ENCODE peak calls at places on chromosomes 16 and 17, in ten cellular contexts. One of them, this sample, is unnamed.

GRCh38 chr17:34578016-34578415 is 1.4 kb upstream of the TMEM132E start:
- DNase-seq in A549: no peak
- DNase-seq in uterus: no peak
- DNase-seq in ovary: no peak
- DNase-seq in esophagus squamous epithelium: no peak
- DNase-seq in H54: no peak
- DNase-seq in GM12891: no peak
- DNase-seq in suprapubic skin: no peak
- DNase-seq in right lobe of liver: no peak
- DNase-seq in transverse colon: no peak
- DNase-seq in this sample: no peak

GRCh38 chr16:19212059-19212458 is 44.0 kb downstream of the SYT17 start:
- DNase-seq in A549: no peak
- DNase-seq in uterus: no peak
- DNase-seq in ovary: no peak
- DNase-seq in esophagus squamous epithelium: no peak
- DNase-seq in H54: no peak
- DNase-seq in GM12891: no peak
- DNase-seq in suprapubic skin: no peak
- DNase-seq in right lobe of liver: no peak
- DNase-seq in transverse colon: no peak
- DNase-seq in this sample: no peak

GRCh38 chr17:5825717-5826330 is 241.5 kb upstream of the NLRP1 start:
- DNase-seq in A549: no peak
- DNase-seq in uterus: no peak
- DNase-seq in ovary: no peak
- DNase-seq in esophagus squamous epithelium: no peak
- DNase-seq in H54: no peak
- DNase-seq in GM12891: no peak
- DNase-seq in suprapubic skin: no peak
- DNase-seq in right lobe of liver: no peak
- DNase-seq in transverse colon: no peak
- DNase-seq in this sample: no peak

GRCh38 chr16:1363501-1364041 is 11.8 kb downstream of the GNPTG start:
- DNase-seq in A549: peak; percentile 67
- DNase-seq in uterus: no peak
- DNase-seq in ovary: no peak
- DNase-seq in esophagus squamous epithelium: no peak
- DNase-seq in H54: peak; percentile 71
- DNase-seq in GM12891: peak; percentile 96
- DNase-seq in suprapubic skin: no peak
- DNase-seq in right lobe of liver: peak; percentile 73
- DNase-seq in transverse colon: peak; percentile 65
- DNase-seq in this sample: peak; percentile 85

GRCh38 chr16:58960484-58960883 is 226.4 kb upstream of the GOT2 start:
- DNase-seq in A549: no peak
- DNase-seq in uterus: no peak
- DNase-seq in ovary: no peak
- DNase-seq in esophagus squamous epithelium: no peak
- DNase-seq in H54: no peak
- DNase-seq in GM12891: no peak
- DNase-seq in suprapubic skin: no peak
- DNase-seq in right lobe of liver: no peak
- DNase-seq in transverse colon: no peak
- DNase-seq in this sample: no peak

GRCh38 chr17:7867881-7868329 is 10.1 kb downstream of the CYB5D1 start:
- DNase-seq in A549: no peak
- DNase-seq in uterus: no peak
- DNase-seq in ovary: no peak
- DNase-seq in esophagus squamous epithelium: no peak
- DNase-seq in H54: no peak
- DNase-seq in GM12891: no peak
- DNase-seq in suprapubic skin: peak; percentile 34
- DNase-seq in right lobe of liver: no peak
- DNase-seq in transverse colon: no peak
- DNase-seq in this sample: no peak

GRCh38 chr17:32794533-32795246 is 82.2 kb downstream of the MYO1D start:
- DNase-seq in A549: no peak
- DNase-seq in uterus: no peak
- DNase-seq in ovary: no peak
- DNase-seq in esophagus squamous epithelium: no peak
- DNase-seq in H54: no peak
- DNase-seq in GM12891: no peak
- DNase-seq in suprapubic skin: no peak
- DNase-seq in right lobe of liver: peak; percentile 66
- DNase-seq in transverse colon: peak; percentile 68
- DNase-seq in this sample: peak; percentile 85

GRCh38 chr16:85473909-85474640 is 139.0 kb upstream of the GSE1 start:
- DNase-seq in A549: no peak
- DNase-seq in uterus: no peak
- DNase-seq in ovary: peak; percentile 62
- DNase-seq in esophagus squamous epithelium: no peak
- DNase-seq in H54: no peak
- DNase-seq in GM12891: no peak
- DNase-seq in suprapubic skin: no peak
- DNase-seq in right lobe of liver: no peak
- DNase-seq in transverse colon: no peak
- DNase-seq in this sample: peak; percentile 16

GRCh38 chr17:75087182-75087557 is 584 bp upstream of the SLC16A5 start:
- DNase-seq in A549: no peak
- DNase-seq in uterus: no peak
- DNase-seq in ovary: no peak
- DNase-seq in esophagus squamous epithelium: no peak
- DNase-seq in H54: no peak
- DNase-seq in GM12891: no peak
- DNase-seq in suprapubic skin: no peak
- DNase-seq in right lobe of liver: no peak
- DNase-seq in transverse colon: no peak
- DNase-seq in this sample: no peak

GRCh38 chr17:75086496-75087181 is 1.1 kb upstream of the SLC16A5 start:
- DNase-seq in A549: peak; percentile 54
- DNase-seq in uterus: no peak
- DNase-seq in ovary: no peak
- DNase-seq in esophagus squamous epithelium: no peak
- DNase-seq in H54: no peak
- DNase-seq in GM12891: no peak
- DNase-seq in suprapubic skin: no peak
- DNase-seq in right lobe of liver: no peak
- DNase-seq in transverse colon: peak; percentile 66
- DNase-seq in this sample: no peak

GRCh38 chr17:75088465-75088895 is 726 bp downstream of the SLC16A5 start:
- DNase-seq in A549: peak; percentile 50
- DNase-seq in uterus: no peak
- DNase-seq in ovary: no peak
- DNase-seq in esophagus squamous epithelium: no peak
- DNase-seq in H54: no peak
- DNase-seq in GM12891: no peak
- DNase-seq in suprapubic skin: no peak
- DNase-seq in right lobe of liver: no peak
- DNase-seq in transverse colon: peak; percentile 31
- DNase-seq in this sample: no peak

GRCh38 chr17:75088902-75089417 is 1.2 kb downstream of the SLC16A5 start:
- DNase-seq in A549: peak; percentile 79
- DNase-seq in uterus: peak; percentile 47
- DNase-seq in ovary: no peak
- DNase-seq in esophagus squamous epithelium: no peak
- DNase-seq in H54: peak; percentile 97
- DNase-seq in GM12891: no peak
- DNase-seq in suprapubic skin: no peak
- DNase-seq in right lobe of liver: peak; percentile 63
- DNase-seq in transverse colon: peak; percentile 50
- DNase-seq in this sample: peak; percentile 42

DNA sequence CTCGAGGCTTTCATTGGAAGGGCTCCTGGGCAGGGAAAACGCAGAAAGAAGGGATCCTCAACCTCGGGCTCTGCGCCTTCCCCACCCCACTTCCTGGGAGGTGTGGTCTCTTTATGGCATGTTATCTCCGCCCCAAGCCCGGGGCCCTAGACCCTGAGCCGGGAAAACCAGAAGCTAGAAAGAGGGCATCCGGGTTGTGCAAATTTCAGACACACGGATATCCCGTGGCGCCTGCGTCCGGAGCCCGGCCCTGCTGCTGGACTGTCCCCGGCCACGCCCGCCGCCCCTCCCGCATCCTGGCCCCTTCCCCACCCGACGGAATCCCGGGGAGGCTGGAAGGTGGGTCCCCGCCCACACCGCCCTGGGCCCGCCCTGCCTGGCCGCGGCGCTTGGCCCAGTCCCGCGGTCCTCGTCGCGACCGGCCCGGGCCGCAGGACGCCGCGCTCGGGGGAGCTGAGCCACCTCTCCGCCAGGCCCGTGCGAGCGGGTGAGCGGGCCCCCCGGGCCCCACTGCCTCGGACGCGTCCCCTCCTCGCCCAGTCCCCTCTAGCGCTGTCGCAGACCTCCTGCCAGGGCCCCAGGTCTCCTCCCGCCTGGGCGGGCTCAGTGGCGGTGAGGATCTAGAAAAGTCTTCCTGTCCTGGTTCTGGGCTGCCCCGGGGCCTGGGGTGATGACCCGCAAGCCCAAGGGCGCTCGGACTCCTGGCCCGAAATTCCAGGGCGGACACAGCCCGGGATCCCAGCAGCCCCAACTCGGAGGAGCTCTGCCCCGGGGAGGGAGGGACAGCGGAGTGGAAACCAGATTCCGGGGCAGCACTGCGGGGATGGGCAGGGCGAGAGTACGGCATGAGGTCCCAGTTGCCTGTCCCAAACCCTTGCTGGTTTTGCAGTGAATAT is at the start of gene SLC16A5:
- DNase-seq in A549: peak; percentile 95
- DNase-seq in uterus: peak; percentile 90
- DNase-seq in ovary: peak; percentile 82
- DNase-seq in esophagus squamous epithelium: peak; percentile 27
- DNase-seq in H54: no peak
- DNase-seq in GM12891: peak; percentile 65
- DNase-seq in suprapubic skin: peak; percentile 92
- DNase-seq in right lobe of liver: peak; percentile 84
- DNase-seq in transverse colon: peak; percentile 94
- DNase-seq in this sample: peak; percentile 37
- TF ChIP-seq POLR2A in A549: peak; percentile 87
- TF ChIP-seq POLR2A in uterus: peak; percentile 64
- TF ChIP-seq POLR2A in ovary: no peak
- TF ChIP-seq POLR2A in esophagus squamous epithelium: no peak
- TF ChIP-seq POLR2A in H54: no peak
- TF ChIP-seq POLR2A in GM12891: peak; percentile 24
- TF ChIP-seq POLR2A in suprapubic skin: no peak
- TF ChIP-seq POLR2A in right lobe of liver: no peak
- TF ChIP-seq POLR2A in transverse colon: peak; percentile 73
- TF ChIP-seq POLR2A in this sample: peak; percentile 16

GRCh38 chr16:23640959-23641765 is at the start of the genes DCTN5 and PALB2:
- DNase-seq in A549: peak; percentile 95
- DNase-seq in uterus: peak; percentile 85
- DNase-seq in ovary: peak; percentile 89
- DNase-seq in esophagus squamous epithelium: peak; percentile 60
- DNase-seq in H54: peak; percentile 78
- DNase-seq in GM12891: peak; percentile 89
- DNase-seq in suprapubic skin: peak; percentile 96
- DNase-seq in right lobe of liver: peak; percentile 94
- DNase-seq in transverse colon: peak; percentile 94
- DNase-seq in this sample: peak; percentile 95
- TF ChIP-seq POLR2A in A549: peak; percentile 57
- TF ChIP-seq POLR2A in uterus: peak; percentile 34
- TF ChIP-seq POLR2A in ovary: no peak
- TF ChIP-seq POLR2A in esophagus squamous epithelium: peak; percentile 37
- TF ChIP-seq POLR2A in H54: peak; percentile 48
- TF ChIP-seq POLR2A in GM12891: peak; percentile 81
- TF ChIP-seq POLR2A in suprapubic skin: no peak
- TF ChIP-seq POLR2A in right lobe of liver: peak; percentile 43
- TF ChIP-seq POLR2A in transverse colon: peak; percentile 45
- TF ChIP-seq POLR2A in this sample: peak; percentile 81

DNA sequence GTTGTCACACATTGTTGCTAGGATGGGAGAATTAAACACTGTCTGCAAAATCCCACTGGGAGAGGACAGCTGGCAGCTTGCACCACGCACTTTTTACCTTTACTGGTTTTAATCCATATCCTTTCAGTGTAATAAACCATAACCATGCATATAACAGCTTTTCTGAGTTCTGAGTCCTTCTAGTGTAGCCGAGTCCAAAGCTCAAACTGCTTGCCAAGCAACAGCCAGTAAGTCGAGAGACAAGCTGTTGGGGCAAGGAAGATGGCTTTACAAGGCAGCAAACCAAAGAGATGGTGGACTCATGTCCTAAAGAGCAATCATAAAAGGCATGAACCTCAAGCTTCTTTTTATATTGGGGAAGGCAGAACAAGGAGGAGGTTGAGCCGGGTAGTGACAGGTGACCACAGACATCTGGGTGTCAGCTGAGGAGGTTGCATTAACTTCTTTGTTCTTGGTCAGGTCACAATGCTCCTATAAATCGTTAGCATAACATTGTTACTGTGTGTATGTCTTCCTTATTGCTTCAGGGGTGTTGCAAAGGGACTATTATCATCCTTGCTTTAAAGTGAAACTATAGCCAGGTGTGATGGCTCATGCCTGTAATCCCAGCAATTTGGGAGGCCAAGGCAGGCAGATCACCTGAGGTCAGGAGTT is 7.3 kb upstream of the CD300H start:
- DNase-seq in A549: no peak
- DNase-seq in uterus: no peak
- DNase-seq in ovary: no peak
- DNase-seq in esophagus squamous epithelium: no peak
- DNase-seq in H54: no peak
- DNase-seq in GM12891: no peak
- DNase-seq in suprapubic skin: no peak
- DNase-seq in right lobe of liver: no peak
- DNase-seq in transverse colon: peak; percentile 16
- DNase-seq in this sample: no peak
- TF ChIP-seq POLR2A in A549: no peak
- TF ChIP-seq POLR2A in uterus: no peak
- TF ChIP-seq POLR2A in ovary: no peak
- TF ChIP-seq POLR2A in esophagus squamous epithelium: no peak
- TF ChIP-seq POLR2A in H54: no peak
- TF ChIP-seq POLR2A in GM12891: no peak
- TF ChIP-seq POLR2A in suprapubic skin: no peak
- TF ChIP-seq POLR2A in right lobe of liver: no peak
- TF ChIP-seq POLR2A in transverse colon: no peak
- TF ChIP-seq POLR2A in this sample: no peak

DNA sequence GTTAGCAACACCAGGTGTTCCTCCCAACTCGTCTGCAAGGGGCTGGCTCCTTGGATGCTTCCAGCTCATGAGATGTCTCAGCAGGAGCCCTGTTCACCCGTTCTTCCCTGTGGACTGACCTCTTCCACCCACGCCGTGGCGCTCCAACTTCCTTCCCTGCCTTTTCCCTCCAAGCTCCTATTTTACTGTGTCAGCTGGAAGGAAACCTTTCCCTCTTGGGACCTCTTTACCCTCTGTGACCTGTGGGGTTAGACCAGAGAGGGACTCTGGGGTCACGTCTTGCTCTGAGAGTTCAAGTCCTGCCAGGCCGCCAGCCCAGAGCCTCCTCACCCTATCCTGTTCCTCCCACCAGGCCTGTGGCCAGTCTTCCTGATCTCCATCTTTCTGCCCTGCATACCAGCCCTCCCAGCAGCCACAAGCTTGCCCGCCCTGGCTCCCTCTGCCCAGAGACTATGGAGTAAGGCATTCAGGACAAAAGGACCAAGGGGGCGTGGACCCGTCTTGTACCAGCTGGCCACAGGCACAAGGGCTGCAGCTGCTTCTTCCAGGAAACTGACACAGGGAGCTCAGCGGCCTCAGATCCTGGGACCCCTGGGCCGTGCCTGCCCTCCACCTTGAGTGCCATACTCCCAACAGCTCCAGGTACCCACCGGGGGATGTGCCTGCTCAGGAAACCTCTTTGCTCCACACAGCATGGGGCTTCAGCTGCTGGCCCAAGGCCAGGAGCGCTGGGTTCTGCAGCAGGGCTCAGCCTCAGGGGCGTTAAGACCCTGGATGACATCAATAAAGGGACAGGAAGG is 3.0 kb downstream of the PAQR4 start:
- DNase-seq in A549: no peak
- DNase-seq in uterus: no peak
- DNase-seq in ovary: no peak
- DNase-seq in esophagus squamous epithelium: no peak
- DNase-seq in H54: no peak
- DNase-seq in GM12891: no peak
- DNase-seq in suprapubic skin: no peak
- DNase-seq in right lobe of liver: no peak
- DNase-seq in transverse colon: no peak
- DNase-seq in this sample: no peak
- TF ChIP-seq POLR2A in A549: no peak
- TF ChIP-seq POLR2A in uterus: no peak
- TF ChIP-seq POLR2A in ovary: no peak
- TF ChIP-seq POLR2A in esophagus squamous epithelium: no peak
- TF ChIP-seq POLR2A in H54: no peak
- TF ChIP-seq POLR2A in GM12891: no peak
- TF ChIP-seq POLR2A in suprapubic skin: no peak
- TF ChIP-seq POLR2A in right lobe of liver: no peak
- TF ChIP-seq POLR2A in transverse colon: no peak
- TF ChIP-seq POLR2A in this sample: no peak

This sample was measured in erythroblast.